ENCODE peak calls at places on chromosomes 4 and X, in nine cellular contexts. F, X, Q, K, M, Y, P, S and V are unnamed samples.

GRCh38 chr4:125739760-125740159 is 425.0 kb downstream of the FAT4 start:
- DNase-seq in F (no peak), X (no peak), Q (no peak), K (no peak), M (no peak), Y (no peak), P (no peak), S (peak; percentile 28), V (no peak)

GRCh38 chr4:109121561-109121960 is 180.9 kb downstream of the COL25A1 start:
- DNase-seq in F (no peak), X (no peak), Q (no peak), K (no peak), M (no peak), Y (no peak), P (no peak), S (no peak), V (no peak)

GRCh38 chr4:139841464-139842195 is 176.0 kb downstream of the MGST2 start:
- DNase-seq in F (peak; percentile 10), X (no peak), Q (no peak), K (peak; percentile 14), M (no peak), Y (no peak), P (no peak), S (no peak), V (no peak)

GRCh38 chr4:169314906-169315305 is 44.1 kb upstream of the SH3RF1 start:
- DNase-seq in F (no peak), X (peak; percentile 31), Q (no peak), K (no peak), M (no peak), Y (peak; percentile 61), P (peak; percentile 58), S (peak; percentile 68), V (peak; percentile 79)

GRCh38 chr4:133147922-133148689 is 988 bp upstream of the PCDH10 start:
- DNase-seq in F (no peak), X (no peak), Q (peak; percentile 55), K (no peak), M (peak; percentile 41), Y (peak; percentile 46), P (peak; percentile 43), S (peak; percentile 73), V (no peak)

GRCh38 chr4:20217951-20218350 is 33.8 kb upstream of the SLIT2 start:
- DNase-seq in F (no peak), X (no peak), Q (no peak), K (no peak), M (no peak), Y (no peak), P (no peak), S (no peak), V (no peak)

GRCh38 chr4:67727124-67727850 is 26.3 kb upstream of the UBA6 start:
- DNase-seq in F (no peak), X (no peak), Q (no peak), K (no peak), M (no peak), Y (no peak), P (peak; percentile 81), S (peak; percentile 35), V (peak; percentile 61)

GRCh38 chrX:33285550-33285949 is 74.2 kb upstream of the DMD start:
- DNase-seq in F (no peak), X (no peak), Q (no peak), K (no peak), M (no peak), Y (no peak), P (no peak), S (no peak), V (no peak)

GRCh38 chr4:114040319-114041116 is 61.1 kb upstream of the ARSJ start:
- DNase-seq in F (no peak), X (no peak), Q (no peak), K (no peak), M (no peak), Y (peak; percentile 12), P (peak; percentile 6), S (peak; percentile 17), V (no peak)

GRCh38 chr4:78784255-78784654 is 8.1 kb downstream of the BMP2K start:
- DNase-seq in F (no peak), X (no peak), Q (no peak), K (no peak), M (no peak), Y (no peak), P (peak; percentile 86), S (peak; percentile 81), V (peak; percentile 30)

GRCh38 chr4:78779280-78779679 is 3.1 kb downstream of the BMP2K start:
- DNase-seq in F (no peak), X (no peak), Q (no peak), K (no peak), M (no peak), Y (no peak), P (peak; percentile 23), S (no peak), V (no peak)

GRCh38 chr4:78781086-78781630 is 5.0 kb downstream of the BMP2K start:
- DNase-seq in F (no peak), X (no peak), Q (no peak), K (no peak), M (no peak), Y (no peak), P (peak; percentile 49), S (no peak), V (no peak)

GRCh38 chr4:78780093-78780492 is 3.9 kb downstream of the BMP2K start:
- DNase-seq in F (no peak), X (no peak), Q (no peak), K (no peak), M (no peak), Y (no peak), P (no peak), S (no peak), V (no peak)

GRCh38 chr4:78781925-78782324 is 5.8 kb downstream of the BMP2K start:
- DNase-seq in F (no peak), X (no peak), Q (no peak), K (peak; percentile 22), M (no peak), Y (no peak), P (no peak), S (no peak), V (no peak)
- H3K4me2 ChIP-seq in F (peak overlapping the region; percentile 70), X (no peak overlapping the region), Q (no peak overlapping the region), K (peak overlapping the region; percentile 74), M (no peak overlapping the region), Y (no peak overlapping the region), P (no peak overlapping the region), S (no peak overlapping the region), V (no peak overlapping the region)

GRCh38 chrX:136201601-136202000 is 49.6 kb downstream of the MAP7D3 start:
- DNase-seq in F (no peak), X (no peak), Q (no peak), K (no peak), M (no peak), Y (no peak), P (no peak), S (no peak), V (no peak)

GRCh38 chrX:136199365-136199764 is 51.8 kb downstream of the MAP7D3 start:
- DNase-seq in F (no peak), X (no peak), Q (no peak), K (no peak), M (no peak), Y (no peak), P (no peak), S (peak; percentile 56), V (no peak)

GRCh38 chrX:136198678-136199243 is 51.4 kb downstream of the FHL1 start:
- DNase-seq in F (no peak), X (no peak), Q (no peak), K (no peak), M (no peak), Y (no peak), P (no peak), S (no peak), V (no peak)

GRCh38 chrX:136202889-136203288 is 48.3 kb downstream of the MAP7D3 start:
- DNase-seq in F (no peak), X (no peak), Q (no peak), K (no peak), M (no peak), Y (no peak), P (peak; percentile 54), S (peak; percentile 51), V (no peak)

GRCh38 chrX:136200466-136200865 is 50.7 kb downstream of the MAP7D3 start:
- DNase-seq in F (peak; percentile 47), X (peak; percentile 53), Q (no peak), K (peak; percentile 1), M (no peak), Y (no peak), P (peak; percentile 52), S (peak; percentile 59), V (no peak)
- H3K4me2 ChIP-seq in F (no peak overlapping the region), X (no peak overlapping the region), Q (no peak overlapping the region), K (no peak overlapping the region), M (no peak overlapping the region), Y (no peak overlapping the region), P (no peak overlapping the region), S (no peak overlapping the region), V (no peak overlapping the region)

DNA sequence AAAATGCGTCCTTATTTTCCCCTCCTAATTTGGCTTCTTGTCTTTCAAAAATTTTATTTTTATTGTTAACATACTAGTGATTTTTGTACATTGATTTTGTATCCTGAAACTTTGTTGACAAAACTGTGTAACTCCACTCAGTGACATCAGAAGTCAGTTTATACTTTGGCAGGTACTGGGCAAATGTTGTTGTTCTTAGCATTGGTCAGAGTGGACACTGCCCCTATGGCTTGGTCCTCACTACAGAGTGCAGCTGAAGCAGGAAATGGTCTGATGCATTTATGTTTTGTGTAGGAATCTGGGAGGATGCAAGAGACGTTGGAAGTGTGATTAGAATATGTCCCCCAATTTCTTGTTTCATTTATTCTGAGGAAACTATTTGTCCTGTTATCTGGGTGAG is 205.5 kb upstream of the CENPE start:
- DNase-seq in F (no peak), X (no peak), Q (no peak), K (no peak), M (no peak), Y (no peak), P (no peak), S (no peak), V (no peak)
- H3K4me2 ChIP-seq in F (no peak overlapping the region), X (no peak overlapping the region), Q (no peak overlapping the region), K (no peak overlapping the region), M (no peak overlapping the region), Y (no peak overlapping the region), P (no peak overlapping the region), S (no peak overlapping the region), V (no peak overlapping the region)

GRCh38 chr4:83074086-83074704 is 39.2 kb downstream of the COPS4 start:
- DNase-seq in F (peak; percentile 33), X (peak; percentile 32), Q (peak; percentile 30), K (peak; percentile 86), M (peak; percentile 37), Y (peak; percentile 56), P (peak; percentile 83), S (peak; percentile 88), V (peak; percentile 26)

GRCh38 chr4:83071116-83071515 is 36.1 kb downstream of the COPS4 start:
- DNase-seq in F (no peak), X (no peak), Q (no peak), K (no peak), M (no peak), Y (no peak), P (no peak), S (peak; percentile 48), V (no peak)

GRCh38 chr4:83075696-83076095 is 38.8 kb downstream of the PLAC8 start:
- DNase-seq in F (no peak), X (no peak), Q (no peak), K (no peak), M (no peak), Y (no peak), P (peak; percentile 72), S (peak; percentile 86), V (no peak)

DNA sequence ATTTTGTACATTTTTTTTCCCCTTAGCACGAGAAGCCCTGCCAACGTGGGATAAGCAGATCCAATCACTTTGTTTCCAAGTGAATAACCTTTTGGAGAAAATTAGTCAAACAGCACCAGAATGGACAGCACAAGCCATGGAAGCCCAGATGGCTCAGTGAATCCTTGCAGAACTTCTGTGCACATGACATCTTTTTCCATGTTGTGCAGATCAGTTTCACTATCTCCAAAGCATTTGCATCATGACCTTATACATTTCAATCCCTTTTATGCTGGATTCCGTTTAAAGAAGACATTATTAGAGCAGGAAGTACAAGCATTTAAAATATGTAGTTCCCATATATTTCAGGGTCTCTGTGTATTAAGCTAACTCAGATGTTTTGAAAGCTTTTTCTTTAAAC is 39.3 kb downstream of the PLAC8 start:
- DNase-seq in F (no peak), X (no peak), Q (no peak), K (no peak), M (no peak), Y (no peak), P (peak; percentile 47), S (peak; percentile 28), V (no peak)
- H3K4me2 ChIP-seq in F (no peak overlapping the region), X (peak overlapping the region; percentile 32), Q (no peak overlapping the region), K (no peak overlapping the region), M (no peak overlapping the region), Y (peak overlapping the region; percentile 57), P (peak overlapping the region; percentile 66), S (peak overlapping the region; percentile 4), V (no peak overlapping the region)